ENCODE peak calls at places on chromosomes 3 and 15, in nine cellular contexts. C, R, W, E, P, V, T, G and O are unnamed samples.

GRCh38 chr3:150469931-150470740 is 62.0 kb downstream of the TSC22D2 start:
- DNase-seq in C (no peak), R (peak), W (peak), E (no peak), P (no peak), V (no peak), T (no peak), G (peak), O (peak)

GRCh38 chr15:85179700-85180099 is 198.0 kb downstream of the PDE8A start:
- DNase-seq in C (no peak), R (no peak), W (no peak), E (no peak), P (no peak), V (no peak), T (no peak), G (no peak), O (no peak)

GRCh38 chr15:94951538-94951937 is 720.2 kb downstream of the MCTP2 start:
- DNase-seq in C (no peak), R (no peak), W (no peak), E (no peak), P (no peak), V (no peak), T (no peak), G (no peak), O (no peak)

GRCh38 chr15:54150255-54150654 is 172.0 kb downstream of the UNC13C start:
- DNase-seq in C (no peak), R (no peak), W (peak), E (no peak), P (no peak), V (no peak), T (no peak), G (peak), O (no peak)

GRCh38 chr3:169363318-169363717 is 300.2 kb downstream of the MECOM start:
- DNase-seq in C (no peak), R (no peak), W (no peak), E (no peak), P (no peak), V (no peak), T (no peak), G (no peak), O (peak)

GRCh38 chr15:65533057-65533752 is 2.9 kb downstream of the HACD3 start:
- DNase-seq in C (no peak), R (peak), W (peak), E (peak), P (no peak), V (no peak), T (no peak), G (peak), O (no peak)

GRCh38 chr15:76337047-76337738 is 620 bp downstream of the ISL2 start:
- DNase-seq in C (no peak), R (peak), W (no peak), E (no peak), P (no peak), V (no peak), T (peak), G (no peak), O (no peak)

GRCh38 chr3:166444336-166444735 is 607.1 kb upstream of the BCHE start:
- DNase-seq in C (no peak), R (peak), W (peak), E (no peak), P (no peak), V (no peak), T (no peak), G (no peak), O (no peak)

GRCh38 chr15:101371081-101371480 is 76.0 kb upstream of the SNRPA1 start:
- DNase-seq in C (no peak), R (no peak), W (no peak), E (no peak), P (no peak), V (peak), T (no peak), G (no peak), O (no peak)

GRCh38 chr3:169232863-169233262 is 430.6 kb downstream of the MECOM start:
- DNase-seq in C (no peak), R (peak), W (peak), E (no peak), P (no peak), V (no peak), T (no peak), G (peak), O (no peak)

GRCh38 chr3:189307963-189308362 is 136.2 kb downstream of the TPRG1 start:
- DNase-seq in C (no peak), R (no peak), W (no peak), E (no peak), P (no peak), V (no peak), T (no peak), G (no peak), O (no peak)

GRCh38 chr3:134846943-134847342 is 51.9 kb downstream of the EPHB1 start:
- DNase-seq in C (no peak), R (peak), W (peak), E (no peak), P (no peak), V (no peak), T (no peak), G (peak), O (peak)

GRCh38 chr3:167246252-167246651 is 133.8 kb downstream of the ZBBX start:
- DNase-seq in C (no peak), R (no peak), W (no peak), E (no peak), P (no peak), V (no peak), T (no peak), G (no peak), O (no peak)

GRCh38 chr3:102485701-102486100 is 50.9 kb downstream of the ZPLD1 start:
- DNase-seq in C (no peak), R (peak), W (peak), E (no peak), P (no peak), V (no peak), T (no peak), G (no peak), O (no peak)
- TF ChIP-seq CTCF in C (no peak), R (no peak), W (no peak), E (no peak), P (no peak), V (no peak), T (no peak), G (no peak), O (no peak)

GRCh38 chr3:68220832-68221231 is 566.4 kb upstream of the SUCLG2 start:
- DNase-seq in C (no peak), R (no peak), W (no peak), E (no peak), P (no peak), V (no peak), T (no peak), G (no peak), O (no peak)
- TF ChIP-seq CTCF in C (no peak), R (no peak), W (no peak), E (no peak), P (no peak), V (no peak), T (no peak), G (no peak), O (no peak)

GRCh38 chr3:128879125-128879969 is at the start of gene ACAD9:
- DNase-seq in C (peak), R (peak), W (peak), E (peak), P (peak), V (peak), T (peak), G (peak), O (peak)
- TF ChIP-seq CTCF in C (no peak), R (no peak), W (no peak), E (no peak), P (no peak), V (no peak), T (no peak), G (no peak), O (no peak)

GRCh38 chr3:15797600-15798303 is at the start of gene ANKRD28:
- DNase-seq in C (no peak), R (peak), W (peak), E (no peak), P (no peak), V (no peak), T (no peak), G (peak), O (peak)
- TF ChIP-seq CTCF in C (no peak), R (peak), W (peak), E (peak), P (peak), V (peak), T (peak), G (peak), O (no peak)

DNA sequence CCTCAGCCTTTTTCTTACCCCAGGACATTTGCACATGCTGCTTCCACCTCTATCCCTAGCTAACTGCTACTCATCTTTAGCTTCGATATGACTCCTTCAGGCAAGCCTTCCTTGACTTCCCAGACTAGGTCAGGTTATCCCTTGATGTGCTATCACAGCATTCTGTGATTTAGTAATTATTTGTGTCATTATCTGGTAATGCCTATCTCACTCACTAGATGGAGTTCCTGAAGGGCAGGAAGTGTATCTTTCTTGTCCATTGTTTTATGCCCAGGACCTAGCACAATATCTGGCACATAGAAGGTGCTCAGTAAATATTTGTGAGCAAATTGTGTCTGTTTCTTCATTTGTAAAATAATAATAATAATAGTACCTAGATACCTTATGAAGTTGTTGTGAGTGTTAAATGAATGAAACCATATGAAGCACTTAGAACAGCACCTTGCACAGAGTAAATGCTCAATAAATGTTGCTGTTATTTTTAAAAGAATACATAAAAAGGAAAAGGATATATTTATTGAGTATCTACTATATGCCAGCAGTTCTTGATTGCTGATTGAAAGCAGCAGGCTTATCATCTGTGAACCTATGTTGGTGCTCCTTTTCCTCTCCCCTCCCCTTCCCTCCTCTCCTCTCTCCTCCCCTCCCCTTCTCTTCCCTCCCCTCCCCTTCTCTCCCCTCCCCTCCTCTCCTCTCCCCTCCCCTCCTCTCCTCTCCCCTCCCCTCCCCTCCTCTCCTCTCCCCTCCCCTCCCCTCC is 31.5 kb downstream of the SQOR start:
- DNase-seq in C (no peak), R (no peak), W (peak), E (no peak), P (no peak), V (no peak), T (no peak), G (no peak), O (no peak)
- TF ChIP-seq CTCF in C (no peak), R (peak), W (no peak), E (no peak), P (no peak), V (no peak), T (no peak), G (peak), O (no peak)